ENCODE peak calls at places on chromosome 19, in ten cellular contexts. Y, E, K, R, H, A, W, D, L and F are unnamed samples.

GRCh38 chr19:2600914-2601870 is 101.3 kb downstream of the GNG7 start:
- DNase-seq in Y (no peak), E (no peak), K (no peak), R (no peak), H (no peak), A (no peak), W (no peak), D (no peak), L (no peak), F (no peak)

GRCh38 chr19:18131841-18132596 is 20.9 kb upstream of the PIK3R2 start:
- DNase-seq in Y (no peak), E (no peak), K (peak; percentile 36), R (no peak), H (no peak), A (no peak), W (no peak), D (no peak), L (no peak), F (no peak)

GRCh38 chr19:55492362-55492944 is 4.2 kb downstream of the SSC5D start:
- DNase-seq in Y (no peak), E (no peak), K (no peak), R (no peak), H (no peak), A (no peak), W (no peak), D (no peak), L (no peak), F (no peak)

GRCh38 chr19:45779231-45780145 is 2.8 kb downstream of the DMPK start:
- DNase-seq in Y (peak; percentile 45), E (peak; percentile 88), K (peak; percentile 70), R (peak; percentile 47), H (no peak), A (peak; percentile 84), W (peak; percentile 58), D (peak; percentile 84), L (peak; percentile 88), F (no peak)

GRCh38 chr19:45110811-45111210 is 17.8 kb downstream of the PPP1R37 start:
- DNase-seq in Y (no peak), E (no peak), K (peak; percentile 59), R (no peak), H (no peak), A (no peak), W (no peak), D (no peak), L (no peak), F (no peak)

GRCh38 chr19:2389594-2389993 is 29.5 kb downstream of the TMPRSS9 start:
- DNase-seq in Y (no peak), E (no peak), K (no peak), R (no peak), H (no peak), A (no peak), W (no peak), D (no peak), L (no peak), F (no peak)

GRCh38 chr19:45456500-45456815 is 11.3 kb upstream of the FOSB start:
- DNase-seq in Y (no peak), E (no peak), K (no peak), R (no peak), H (no peak), A (no peak), W (no peak), D (no peak), L (no peak), F (no peak)

GRCh38 chr19:35612559-35613321 is at the start of gene HAUS5:
- DNase-seq in Y (peak; percentile 94), E (peak; percentile 91), K (peak; percentile 88), R (peak; percentile 95), H (peak; percentile 82), A (peak; percentile 96), W (peak; percentile 91), D (peak; percentile 94), L (peak; percentile 95), F (peak; percentile 19)

GRCh38 chr19:58059003-58059671 is at the start of gene ZNF135:
- DNase-seq in Y (peak; percentile 94), E (peak; percentile 78), K (no peak), R (peak; percentile 87), H (peak; percentile 23), A (peak; percentile 92), W (peak; percentile 82), D (peak; percentile 36), L (peak; percentile 69), F (peak; percentile 35)

GRCh38 chr19:18202759-18203407 is 959 bp downstream of the RAB3A start:
- DNase-seq in Y (peak; percentile 29), E (peak; percentile 46), K (peak; percentile 48), R (no peak), H (no peak), A (peak; percentile 65), W (peak; percentile 25), D (no peak), L (no peak), F (no peak)

GRCh38 chr19:46426506-46427162 is 2.1 kb downstream of the PNMA8C start:
- DNase-seq in Y (peak; percentile 89), E (peak; percentile 84), K (no peak), R (peak; percentile 73), H (no peak), A (peak; percentile 85), W (peak; percentile 84), D (peak; percentile 36), L (no peak), F (no peak)

GRCh38 chr19:49807174-49807830 is 5.8 kb downstream of the FUZ start:
- DNase-seq in Y (no peak), E (no peak), K (peak; percentile 82), R (no peak), H (no peak), A (no peak), W (no peak), D (no peak), L (no peak), F (no peak)

GRCh38 chr19:1487576-1488281 is 2.4 kb downstream of the PCSK4 start:
- DNase-seq in Y (no peak), E (peak; percentile 24), K (no peak), R (no peak), H (no peak), A (peak; percentile 53), W (no peak), D (no peak), L (no peak), F (no peak)

GRCh38 chr19:19276386-19276785 is 3.3 kb upstream of the TM6SF2 start:
- DNase-seq in Y (peak; percentile 69), E (no peak), K (no peak), R (peak; percentile 44), H (no peak), A (no peak), W (peak; percentile 85), D (no peak), L (no peak), F (peak; percentile 18)

GRCh38 chr19:21308778-21309177 is 20.4 kb downstream of the ZNF708 start:
- DNase-seq in Y (peak; percentile 39), E (no peak), K (peak; percentile 6), R (no peak), H (no peak), A (no peak), W (peak; percentile 50), D (no peak), L (no peak), F (no peak)

GRCh38 chr19:11234486-11235075 is 4.8 kb upstream of the ANGPTL8 start:
- DNase-seq in Y (no peak), E (no peak), K (no peak), R (no peak), H (no peak), A (no peak), W (no peak), D (no peak), L (no peak), F (no peak)
- TF ChIP-seq CTCF in Y (no peak), E (no peak), K (no peak), R (no peak), H (no peak), A (no peak), W (no peak), D (no peak), L (no peak), F (no peak)

DNA sequence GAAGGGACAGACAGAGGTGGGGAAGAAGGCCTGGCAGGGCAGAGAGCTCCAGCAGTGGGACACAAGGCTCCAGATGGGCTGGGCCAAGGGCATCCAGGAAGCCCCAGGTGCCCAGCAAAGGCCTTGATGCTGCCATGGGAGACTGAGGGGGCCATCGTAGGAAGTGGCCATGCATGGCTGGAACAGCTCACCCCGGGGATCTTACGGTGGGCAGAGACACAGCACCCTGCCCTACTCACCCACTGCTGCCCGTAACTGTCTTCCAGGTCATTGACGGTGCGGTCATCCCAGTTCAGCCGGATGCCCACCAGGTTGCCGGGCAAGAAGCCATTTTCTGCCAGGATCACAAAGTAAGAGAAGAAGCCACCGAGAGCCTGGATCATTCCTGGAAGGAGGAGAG is 10.1 kb upstream of the RABAC1 start:
- DNase-seq in Y (no peak), E (no peak), K (no peak), R (no peak), H (no peak), A (no peak), W (no peak), D (no peak), L (no peak), F (no peak)
- H3K4me3 ChIP-seq in Y (no peak overlapping the region), E (no peak overlapping the region), K (no peak overlapping the region), R (no peak overlapping the region), H (no peak overlapping the region), A (no peak overlapping the region), W (no peak overlapping the region), D (no peak overlapping the region), L (no peak overlapping the region), F (no peak overlapping the region)

GRCh38 chr19:38711726-38712153 is 32.5 kb downstream of the CAPN12 start:
- DNase-seq in Y (peak; percentile 75), E (no peak), K (no peak), R (peak; percentile 98), H (no peak), A (peak; percentile 71), W (peak; percentile 96), D (no peak), L (no peak), F (peak; percentile 67)
- TF ChIP-seq CTCF in Y (no peak), E (no peak), K (no peak), R (peak; percentile 25), H (peak; percentile 19), A (no peak), W (peak; percentile 22), D (no peak), L (no peak), F (peak; percentile 37)

GRCh38 chr19:7515471-7516226 is at the start of gene ZNF358:
- DNase-seq in Y (peak; percentile 76), E (peak; percentile 76), K (peak; percentile 76), R (peak; percentile 58), H (no peak), A (peak; percentile 88), W (peak; percentile 60), D (peak; percentile 44), L (peak; percentile 43), F (no peak)

GRCh38 chr19:7513809-7514642 is 1.9 kb upstream of the ZNF358 start:
- DNase-seq in Y (no peak), E (no peak), K (no peak), R (no peak), H (no peak), A (no peak), W (no peak), D (no peak), L (no peak), F (no peak)

GRCh38 chr19:7516281-7516862 is 469 bp downstream of the ZNF358 start:
- DNase-seq in Y (no peak), E (no peak), K (no peak), R (no peak), H (no peak), A (no peak), W (no peak), D (no peak), L (no peak), F (no peak)

GRCh38 chr19:7516878-7517277 is 975 bp downstream of the ZNF358 start:
- DNase-seq in Y (no peak), E (no peak), K (no peak), R (no peak), H (no peak), A (no peak), W (no peak), D (no peak), L (no peak), F (no peak)

GRCh38 chr19:7515091-7515470 is 822 bp upstream of the ZNF358 start:
- DNase-seq in Y (no peak), E (no peak), K (no peak), R (no peak), H (peak; percentile 66), A (no peak), W (peak; percentile 10), D (no peak), L (no peak), F (no peak)
- H3K4me3 ChIP-seq in Y (no peak overlapping the region), E (no peak overlapping the region), K (no peak overlapping the region), R (no peak overlapping the region), H (peak overlapping the region; percentile 97), A (peak overlapping the region; percentile 63), W (no peak overlapping the region), D (no peak overlapping the region), L (no peak overlapping the region), F (no peak overlapping the region)